ENCODE peak calls at places on chromosomes 11 and 22, in six cellular contexts. H is neuronal stem cell, F is H9, P is IMR-90, S is H1, Q is trophoblast cell. C is an unnamed sample.

GRCh38 chr22:29804985-29805384 is 33.1 kb downstream of the ASCC2 start:
- DNase-seq in P (no peak), H (no peak), S (no peak), Q (no peak), F (no peak), C (no peak)

GRCh38 chr11:120413480-120413879 is 77.3 kb downstream of the ARHGEF12 start:
- DNase-seq in F (no peak), S (no peak), Q (no peak), H (no peak), P (peak), C (peak)

GRCh38 chr11:91104237-91104636 is 881.4 kb upstream of the CHORDC1 start:
- DNase-seq in Q (peak), S (no peak), P (peak), F (no peak), H (no peak), C (peak)

GRCh38 chr11:120746836-120747609 is 235.5 kb downstream of the GRIK4 start:
- DNase-seq in H (no peak), P (no peak), S (no peak), F (no peak), Q (no peak), C (no peak)

GRCh38 chr11:47003180-47003877 is 66.8 kb downstream of the CSTPP1 start:
- DNase-seq in P (no peak), Q (no peak), S (no peak), H (no peak), F (no peak), C (no peak)

GRCh38 chr11:116707250-116707649 is 65.5 kb downstream of the BUD13 start:
- DNase-seq in F (no peak), Q (peak), S (no peak), P (no peak), H (no peak), C (no peak)

GRCh38 chr11:10116588-10116987 is 177.4 kb downstream of the SBF2 start:
- DNase-seq in H (no peak), Q (peak), S (no peak), F (no peak), P (no peak), C (no peak)

GRCh38 chr11:62443390-62444201 is 24.8 kb downstream of the SCGB1A1 start:
- DNase-seq in Q (no peak), S (no peak), F (no peak), P (no peak), H (no peak), C (no peak)

GRCh38 chr11:70494559-70495350 is 96.4 kb downstream of the CTTN start:
- DNase-seq in H (no peak), P (no peak), F (no peak), S (no peak), Q (no peak), C (no peak)

GRCh38 chr22:22926359-22927195 is 39.0 kb downstream of the IGLL5 start:
- DNase-seq in S (no peak), F (no peak), P (no peak), H (no peak), Q (no peak), C (no peak)

GRCh38 chr11:120747801-120748484 is 236.4 kb downstream of the GRIK4 start:
- DNase-seq in P (no peak), F (no peak), S (no peak), H (no peak), Q (no peak), C (no peak)

GRCh38 chr11:58429273-58429672 is 1.4 kb upstream of the OR5B2 start:
- DNase-seq in P (no peak), H (no peak), Q (no peak), S (no peak), F (no peak), C (no peak)

GRCh38 chr11:118059231-118059940 is 17.5 kb upstream of the TMPRSS4 start:
- DNase-seq in P (no peak), F (no peak), Q (no peak), S (no peak), H (no peak), C (no peak)

GRCh38 chr11:2214527-2215229 is 43.1 kb upstream of the TH start:
- DNase-seq in P (no peak), Q (no peak), F (peak), S (no peak), H (no peak), C (no peak)

GRCh38 chr11:17748761-17749721 is 14.5 kb downstream of the KCNC1 start:
- DNase-seq in F (no peak), H (no peak), S (no peak), Q (no peak), P (no peak), C (no peak)

GRCh38 chr22:22099833-22100812 is 117.5 kb upstream of the TOP3B start:
- DNase-seq in Q (no peak), F (peak), S (no peak), P (peak), H (no peak), C (no peak)

GRCh38 chr11:58685973-58686720 is 45.6 kb downstream of the GLYAT start:
- DNase-seq in F (no peak), P (no peak), H (no peak), Q (no peak), S (no peak), C (no peak)

GRCh38 chr22:27110985-27111451 is 453.6 kb downstream of the MIAT start:
- DNase-seq in P (peak), S (no peak), F (peak), Q (no peak), H (no peak), C (peak)
- H3K14ac ChIP-seq in P (peak), S (no peak), F (no peak), Q (peak), H (no peak), C (no peak)

DNA sequence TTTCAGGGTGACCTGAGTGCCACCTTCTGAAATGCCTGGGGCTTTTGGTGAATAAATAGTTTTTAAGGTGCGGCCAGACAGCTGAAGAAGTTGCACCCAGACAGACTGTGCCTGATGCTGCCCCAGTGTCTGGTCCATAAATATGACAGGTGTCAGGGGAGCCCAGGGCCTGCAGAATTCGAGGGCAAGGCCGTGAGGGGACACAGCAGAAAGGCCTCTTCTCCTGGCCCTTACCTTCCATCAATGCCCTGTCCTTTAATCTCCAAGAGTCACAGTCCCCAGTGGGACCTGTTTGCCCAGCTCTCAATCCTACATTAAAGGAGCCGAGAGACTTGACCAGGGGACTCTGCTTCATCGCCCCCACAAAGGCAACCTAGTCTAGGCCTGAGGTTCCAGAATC is 45.7 kb downstream of the NAT10 start:
- DNase-seq in Q (no peak), H (no peak), S (no peak), F (no peak), P (no peak), C (no peak)
- H3K14ac ChIP-seq in Q (no peak), H (no peak), S (no peak), F (no peak), P (no peak), C (no peak)

GRCh38 chr11:124896071-124896750 is 1.5 kb downstream of the ROBO4 start:
- DNase-seq in S (no peak), H (no peak), P (no peak), F (no peak), Q (no peak), C (no peak)

GRCh38 chr11:124893781-124894401 is 3.8 kb downstream of the ROBO4 start:
- DNase-seq in S (no peak), P (no peak), Q (no peak), H (no peak), F (no peak), C (no peak)

GRCh38 chr11:124895471-124895971 is 2.1 kb downstream of the ROBO4 start:
- DNase-seq in P (no peak), S (no peak), H (no peak), Q (no peak), F (peak), C (no peak)

GRCh38 chr11:124892750-124893454 is 4.8 kb downstream of the ROBO4 start:
- DNase-seq in P (no peak), Q (no peak), F (no peak), H (no peak), S (no peak), C (no peak)

DNA sequence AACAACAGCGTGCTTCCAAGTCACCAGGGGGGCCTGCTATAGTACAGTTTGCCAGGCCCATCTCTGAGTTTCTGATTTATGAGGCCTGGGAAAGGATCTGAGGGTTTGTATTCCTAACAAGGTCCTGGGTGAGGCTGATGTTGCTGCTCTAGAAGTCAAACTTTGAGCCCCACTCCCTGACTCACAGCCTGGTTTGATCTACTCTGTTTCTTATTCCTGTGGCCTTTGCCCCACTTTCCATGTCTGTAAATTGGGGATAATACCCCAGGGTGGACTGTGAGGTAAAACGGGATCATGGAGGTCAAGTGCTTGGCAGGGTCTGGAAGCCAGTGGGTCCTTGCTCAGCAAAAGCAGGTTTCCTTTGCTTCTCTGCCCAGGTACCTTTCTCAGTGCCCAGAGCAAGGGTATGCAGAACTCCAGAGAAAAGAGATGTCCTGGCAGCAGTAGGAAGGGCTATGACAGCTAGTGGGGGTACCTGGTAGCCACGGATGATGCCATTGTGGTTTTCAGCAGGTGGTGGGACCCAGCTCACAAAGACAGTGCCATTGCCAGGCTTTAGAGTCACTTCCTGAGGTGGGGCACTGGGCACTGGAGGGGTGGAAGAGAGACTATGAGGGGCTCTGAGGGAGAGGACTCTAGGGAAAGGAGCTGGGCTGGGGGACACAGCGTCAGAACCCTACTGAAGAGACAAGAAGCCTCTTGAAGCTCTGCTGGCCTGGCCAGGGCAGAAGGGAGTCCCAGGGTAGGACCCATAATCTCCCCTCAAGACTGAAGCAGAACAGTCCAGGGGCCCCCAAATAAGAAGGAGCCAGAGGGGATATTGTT is 2.8 kb downstream of the ROBO4 start:
- DNase-seq in S (no peak), Q (no peak), H (no peak), F (no peak), P (no peak), C (no peak)
- H3K14ac ChIP-seq in S (no peak), Q (no peak), H (no peak), F (no peak), P (peak), C (no peak)

GRCh38 chr11:125299061-125299616 is 134.6 kb downstream of the PKNOX2 start:
- DNase-seq in S (no peak), P (no peak), F (no peak), Q (no peak), H (no peak), C (no peak)
- H3K14ac ChIP-seq in S (no peak), P (no peak), F (no peak), Q (no peak), H (no peak), C (no peak)

GRCh38 chr11:130705670-130706421 is 210.4 kb downstream of the SNX19 start:
- DNase-seq in H (no peak), Q (no peak), S (no peak), F (no peak), P (no peak), C (no peak)
- H3K14ac ChIP-seq in H (no peak), Q (no peak), S (no peak), F (no peak), P (no peak), C (no peak)

GRCh38 chr11:66470015-66470414 is 3.3 kb downstream of the PELI3 start:
- DNase-seq in F (peak), Q (no peak), P (no peak), S (no peak), H (no peak), C (no peak)
- H3K14ac ChIP-seq in F (no peak), Q (no peak), P (no peak), S (no peak), H (no peak), C (no peak)

DNA sequence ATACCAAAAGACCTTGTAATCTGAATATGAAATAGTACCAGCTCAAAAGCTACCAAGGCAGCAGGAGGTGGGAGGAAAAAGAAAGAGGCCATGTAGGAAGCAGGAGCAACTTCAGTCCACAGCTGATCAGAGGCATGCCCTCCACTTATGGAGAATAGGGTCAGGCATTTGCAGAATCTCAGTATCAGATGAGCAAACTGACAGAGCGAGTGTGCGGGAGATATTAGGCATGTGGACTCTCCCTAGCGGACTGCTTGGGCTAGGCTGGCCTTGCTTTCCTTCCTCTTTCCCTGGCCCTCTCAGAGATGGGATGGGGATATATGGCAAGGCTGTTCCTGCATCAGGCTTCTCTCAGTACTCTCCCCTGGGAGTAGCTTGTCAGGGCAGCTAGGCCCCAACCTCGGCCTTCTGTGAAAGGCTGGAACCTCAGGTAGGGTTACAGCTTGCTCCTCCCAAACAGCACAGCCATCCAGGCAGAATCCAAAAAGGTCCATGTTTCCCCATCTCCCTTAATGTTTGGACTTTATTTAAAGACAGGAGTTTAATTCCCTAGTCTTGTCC is 37.0 kb downstream of the ETS1 start:
- DNase-seq in H (no peak), P (no peak), Q (peak), S (no peak), F (no peak), C (no peak)
- H3K14ac ChIP-seq in H (no peak), P (no peak), Q (no peak), S (no peak), F (no peak), C (no peak)

GRCh38 chr22:26481694-26482093 is 1.9 kb downstream of the HPS4 start:
- DNase-seq in S (no peak), F (no peak), Q (no peak), P (no peak), H (no peak), C (no peak)

GRCh38 chr22:26481112-26481693 is 2.4 kb downstream of the HPS4 start:
- DNase-seq in P (no peak), S (no peak), H (no peak), F (no peak), Q (no peak), C (no peak)

GRCh38 chr22:26479043-26479791 is 4.4 kb downstream of the HPS4 start:
- DNase-seq in Q (no peak), P (no peak), F (no peak), S (no peak), H (no peak), C (no peak)

GRCh38 chr22:26480611-26480932 is 3.0 kb downstream of the HPS4 start:
- DNase-seq in Q (no peak), S (no peak), F (no peak), H (no peak), P (no peak), C (no peak)

DNA sequence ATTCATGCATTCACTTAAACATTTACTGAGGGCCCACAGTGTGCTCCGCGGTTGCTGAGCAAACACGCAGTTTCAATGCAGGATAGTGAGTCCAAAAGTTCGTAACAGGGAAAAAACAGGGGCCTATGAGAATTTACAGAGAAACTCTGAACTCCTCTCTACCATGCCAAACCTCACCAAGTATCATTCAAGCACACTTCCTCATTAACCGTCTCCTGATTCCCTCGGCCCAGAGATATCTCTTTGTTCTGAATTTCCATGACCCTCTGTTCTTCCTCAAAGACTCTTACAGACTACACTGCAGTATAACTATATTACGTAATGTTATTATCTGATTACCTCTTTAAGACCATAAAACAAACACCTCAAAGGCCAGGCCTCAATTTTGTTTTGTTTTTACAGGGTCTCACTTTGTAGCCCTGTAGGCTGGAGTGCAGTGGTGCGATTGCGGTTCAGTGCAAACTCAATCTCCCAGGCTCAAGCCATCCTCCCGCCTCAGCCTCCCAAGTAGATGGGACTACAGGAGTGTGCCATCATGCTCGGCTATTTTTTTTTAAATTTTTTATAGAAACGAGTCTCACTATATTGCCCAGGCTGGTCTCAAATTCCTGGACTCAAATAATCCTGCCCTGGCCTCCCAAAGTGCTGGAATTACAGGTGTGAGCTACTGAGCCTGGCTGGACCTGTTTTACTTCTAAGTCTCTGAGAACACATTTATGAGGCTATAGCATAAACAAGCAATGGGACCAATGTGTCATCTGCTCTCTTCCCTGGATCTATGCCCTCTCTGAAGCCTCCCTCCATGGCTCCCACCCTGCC is 3.6 kb downstream of the HPS4 start:
- DNase-seq in S (no peak), Q (no peak), H (no peak), F (no peak), P (no peak), C (no peak)
- H3K14ac ChIP-seq in S (no peak), Q (no peak), H (no peak), F (no peak), P (no peak), C (no peak)

GRCh38 chr22:31738566-31738965 is 11.4 kb downstream of the PRR14L start:
- DNase-seq in Q (peak), S (no peak), P (no peak), F (no peak), H (no peak), C (no peak)
- H3K14ac ChIP-seq in Q (no peak), S (no peak), P (no peak), F (no peak), H (no peak), C (no peak)